ENCODE peak calls at places on chromosomes 13 and 19, in seven cellular contexts. One of them, this sample, is unnamed.

GRCh38 chr13:30088312-30088855 is 219.0 kb downstream of the KATNAL1 start:
- DNase-seq in anterior cingulate cortex: no peak
- DNase-seq in neuronal stem cell: no peak
- DNase-seq in amniotic epithelial cell: no peak
- DNase-seq in HTR-8/SVneo: no peak
- DNase-seq in H54: no peak
- DNase-seq in CD8-positive, alpha-beta T cell: no peak
- DNase-seq in this sample: no peak

GRCh38 chr13:68234278-68234677 is 1004.1 kb upstream of the PCDH9 start:
- DNase-seq in anterior cingulate cortex: no peak
- DNase-seq in neuronal stem cell: no peak
- DNase-seq in amniotic epithelial cell: no peak
- DNase-seq in HTR-8/SVneo: no peak
- DNase-seq in H54: no peak
- DNase-seq in CD8-positive, alpha-beta T cell: no peak
- DNase-seq in this sample: no peak

GRCh38 chr13:98301721-98302120 is 124.7 kb upstream of the RNF113B start:
- DNase-seq in anterior cingulate cortex: no peak
- DNase-seq in neuronal stem cell: no peak
- DNase-seq in amniotic epithelial cell: peak
- DNase-seq in HTR-8/SVneo: no peak
- DNase-seq in H54: no peak
- DNase-seq in CD8-positive, alpha-beta T cell: no peak
- DNase-seq in this sample: no peak

GRCh38 chr13:23858586-23858985 is 30.6 kb downstream of the MIPEP start:
- DNase-seq in anterior cingulate cortex: no peak
- DNase-seq in neuronal stem cell: no peak
- DNase-seq in amniotic epithelial cell: no peak
- DNase-seq in HTR-8/SVneo: no peak
- DNase-seq in H54: no peak
- DNase-seq in CD8-positive, alpha-beta T cell: no peak
- DNase-seq in this sample: no peak

GRCh38 chr19:29773141-29773540 is 38.6 kb upstream of the CCNE1 start:
- DNase-seq in anterior cingulate cortex: no peak
- DNase-seq in neuronal stem cell: no peak
- DNase-seq in amniotic epithelial cell: no peak
- DNase-seq in HTR-8/SVneo: no peak
- DNase-seq in H54: no peak
- DNase-seq in CD8-positive, alpha-beta T cell: no peak
- DNase-seq in this sample: no peak

GRCh38 chr13:43686557-43686956 is 100.2 kb downstream of the ENOX1 start:
- DNase-seq in anterior cingulate cortex: no peak
- DNase-seq in neuronal stem cell: no peak
- DNase-seq in amniotic epithelial cell: peak
- DNase-seq in HTR-8/SVneo: peak
- DNase-seq in H54: peak
- DNase-seq in CD8-positive, alpha-beta T cell: no peak
- DNase-seq in this sample: no peak

GRCh38 chr13:114056205-114057013 is 76.0 kb downstream of the RASA3 start:
- DNase-seq in anterior cingulate cortex: no peak
- DNase-seq in neuronal stem cell: no peak
- DNase-seq in amniotic epithelial cell: no peak
- DNase-seq in HTR-8/SVneo: no peak
- DNase-seq in H54: no peak
- DNase-seq in CD8-positive, alpha-beta T cell: no peak
- DNase-seq in this sample: no peak

GRCh38 chr13:57843555-57843954 is 212.0 kb downstream of the PCDH17 start:
- DNase-seq in anterior cingulate cortex: no peak
- DNase-seq in neuronal stem cell: no peak
- DNase-seq in amniotic epithelial cell: no peak
- DNase-seq in HTR-8/SVneo: no peak
- DNase-seq in H54: no peak
- DNase-seq in CD8-positive, alpha-beta T cell: no peak
- DNase-seq in this sample: no peak

GRCh38 chr13:110352735-110353134 is 45.7 kb downstream of the COL4A2 start:
- DNase-seq in anterior cingulate cortex: no peak
- DNase-seq in neuronal stem cell: no peak
- DNase-seq in amniotic epithelial cell: no peak
- DNase-seq in HTR-8/SVneo: no peak
- DNase-seq in H54: no peak
- DNase-seq in CD8-positive, alpha-beta T cell: no peak
- DNase-seq in this sample: no peak

GRCh38 chr19:11948646-11949045 is 16.2 kb upstream of the ZNF763 start:
- DNase-seq in anterior cingulate cortex: no peak
- DNase-seq in neuronal stem cell: no peak
- DNase-seq in amniotic epithelial cell: no peak
- DNase-seq in HTR-8/SVneo: no peak
- DNase-seq in H54: no peak
- DNase-seq in CD8-positive, alpha-beta T cell: no peak
- DNase-seq in this sample: no peak

GRCh38 chr13:61109741-61110140 is 305.9 kb downstream of the PCDH20 start:
- DNase-seq in anterior cingulate cortex: no peak
- DNase-seq in neuronal stem cell: no peak
- DNase-seq in amniotic epithelial cell: no peak
- DNase-seq in HTR-8/SVneo: no peak
- DNase-seq in H54: no peak
- DNase-seq in CD8-positive, alpha-beta T cell: no peak
- DNase-seq in this sample: no peak

GRCh38 chr19:49589391-49589790 is 1.6 kb upstream of the PRR12 start:
- DNase-seq in anterior cingulate cortex: no peak
- DNase-seq in neuronal stem cell: no peak
- DNase-seq in amniotic epithelial cell: no peak
- DNase-seq in HTR-8/SVneo: no peak
- DNase-seq in H54: no peak
- DNase-seq in CD8-positive, alpha-beta T cell: no peak
- DNase-seq in this sample: no peak

GRCh38 chr19:3054972-3055740 is 7.1 kb downstream of the TLE5 start:
- DNase-seq in anterior cingulate cortex: no peak
- DNase-seq in neuronal stem cell: no peak
- DNase-seq in amniotic epithelial cell: peak
- DNase-seq in HTR-8/SVneo: no peak
- DNase-seq in H54: peak
- DNase-seq in CD8-positive, alpha-beta T cell: no peak
- DNase-seq in this sample: no peak

GRCh38 chr13:88802886-88803285 is 1131.7 kb downstream of the SLITRK5 start:
- DNase-seq in anterior cingulate cortex: no peak
- DNase-seq in neuronal stem cell: no peak
- DNase-seq in amniotic epithelial cell: peak
- DNase-seq in HTR-8/SVneo: no peak
- DNase-seq in H54: no peak
- DNase-seq in CD8-positive, alpha-beta T cell: no peak
- DNase-seq in this sample: no peak

GRCh38 chr19:15508035-15508710 is at the start of gene CYP4F22:
- DNase-seq in anterior cingulate cortex: no peak
- DNase-seq in neuronal stem cell: no peak
- DNase-seq in amniotic epithelial cell: no peak
- DNase-seq in HTR-8/SVneo: no peak
- DNase-seq in H54: no peak
- DNase-seq in CD8-positive, alpha-beta T cell: no peak
- DNase-seq in this sample: no peak

GRCh38 chr19:38683393-38684077 is 36.1 kb downstream of the ACTN4 start:
- DNase-seq in anterior cingulate cortex: no peak
- DNase-seq in neuronal stem cell: no peak
- DNase-seq in amniotic epithelial cell: peak
- DNase-seq in HTR-8/SVneo: peak
- DNase-seq in H54: peak
- DNase-seq in CD8-positive, alpha-beta T cell: peak
- DNase-seq in this sample: peak

GRCh38 chr13:113353254-113353653 is 10.7 kb downstream of the GRTP1 start:
- DNase-seq in anterior cingulate cortex: no peak
- DNase-seq in neuronal stem cell: no peak
- DNase-seq in amniotic epithelial cell: no peak
- DNase-seq in HTR-8/SVneo: no peak
- DNase-seq in H54: no peak
- DNase-seq in CD8-positive, alpha-beta T cell: no peak
- DNase-seq in this sample: no peak

GRCh38 chr13:101474419-101474957 is 22.0 kb downstream of the ITGBL1 start:
- DNase-seq in anterior cingulate cortex: peak
- DNase-seq in neuronal stem cell: peak
- DNase-seq in amniotic epithelial cell: peak
- DNase-seq in HTR-8/SVneo: no peak
- DNase-seq in H54: no peak
- DNase-seq in CD8-positive, alpha-beta T cell: no peak
- DNase-seq in this sample: no peak

GRCh38 chr19:2700660-2701360 is 1.7 kb downstream of the GNG7 start:
- DNase-seq in anterior cingulate cortex: no peak
- DNase-seq in neuronal stem cell: no peak
- DNase-seq in amniotic epithelial cell: no peak
- DNase-seq in HTR-8/SVneo: no peak
- DNase-seq in H54: no peak
- DNase-seq in CD8-positive, alpha-beta T cell: no peak
- DNase-seq in this sample: no peak

GRCh38 chr13:113820813-113821651 is 42.8 kb downstream of the GAS6 start:
- DNase-seq in anterior cingulate cortex: peak
- DNase-seq in neuronal stem cell: no peak
- DNase-seq in amniotic epithelial cell: peak
- DNase-seq in HTR-8/SVneo: peak
- DNase-seq in H54: peak
- DNase-seq in CD8-positive, alpha-beta T cell: no peak
- DNase-seq in this sample: peak

GRCh38 chr19:27822336-27822735 is 1390.6 kb downstream of the UQCRFS1 start:
- DNase-seq in anterior cingulate cortex: no peak
- DNase-seq in neuronal stem cell: no peak
- DNase-seq in amniotic epithelial cell: no peak
- DNase-seq in HTR-8/SVneo: no peak
- DNase-seq in H54: no peak
- DNase-seq in CD8-positive, alpha-beta T cell: no peak
- DNase-seq in this sample: no peak

GRCh38 chr19:4976412-4977298 is 7.7 kb downstream of the KDM4B start:
- DNase-seq in anterior cingulate cortex: peak
- DNase-seq in neuronal stem cell: no peak
- DNase-seq in amniotic epithelial cell: peak
- DNase-seq in HTR-8/SVneo: no peak
- DNase-seq in H54: no peak
- DNase-seq in CD8-positive, alpha-beta T cell: no peak
- DNase-seq in this sample: peak

GRCh38 chr13:75440100-75440499 is 41.9 kb downstream of the TBC1D4 start:
- DNase-seq in anterior cingulate cortex: no peak
- DNase-seq in neuronal stem cell: no peak
- DNase-seq in amniotic epithelial cell: peak
- DNase-seq in HTR-8/SVneo: no peak
- DNase-seq in H54: no peak
- DNase-seq in CD8-positive, alpha-beta T cell: no peak
- DNase-seq in this sample: no peak